ENCODE peak calls at places on chromosomes 13 and 19, in five cellular contexts. W is iris pigment epithelial cell, C is T-helper 9 cell, N is uterus, D is KG1. Q is an unnamed sample.

GRCh38 chr13:67148219-67148583 is 81.9 kb downstream of the PCDH9 start:
- DNase-seq in W (peak), C (no peak), N (no peak), D (peak), Q (no peak)

GRCh38 chr19:5645409-5645808 is 22.5 kb downstream of the SAFB start:
- DNase-seq in W (no peak), C (no peak), N (no peak), D (no peak), Q (no peak)

GRCh38 chr13:28497143-28497876 is 2.4 kb upstream of the FLT1 start:
- DNase-seq in W (no peak), C (no peak), N (no peak), D (no peak), Q (no peak)

GRCh38 chr13:36862722-36863121 is 43.7 kb downstream of the RFXAP start:
- DNase-seq in W (no peak), C (no peak), N (no peak), D (no peak), Q (no peak)

GRCh38 chr19:8877854-8878705 is 45.9 kb downstream of the MBD3L1 start:
- DNase-seq in W (no peak), C (no peak), N (no peak), D (no peak), Q (no peak)

GRCh38 chr13:111390522-111391270 is 70.3 kb downstream of the TEX29 start:
- DNase-seq in W (no peak), C (no peak), N (no peak), D (no peak), Q (peak)

GRCh38 chr13:41241626-41242025 is 21.8 kb downstream of the MTRF1 start:
- DNase-seq in W (no peak), C (no peak), N (no peak), D (no peak), Q (no peak)

GRCh38 chr13:95075506-95075905 is 225.7 kb downstream of the ABCC4 start:
- DNase-seq in W (no peak), C (no peak), N (no peak), D (no peak), Q (no peak)

GRCh38 chr19:39304701-39305571 is 8.7 kb downstream of the IFNL1 start:
- DNase-seq in W (no peak), C (no peak), N (no peak), D (no peak), Q (no peak)

GRCh38 chr13:97982286-97982685 is 28.8 kb downstream of the IPO5 start:
- DNase-seq in W (no peak), C (no peak), N (no peak), D (no peak), Q (no peak)

GRCh38 chr13:44879452-44880058 is 109.7 kb downstream of the NUFIP1 start:
- DNase-seq in W (peak), C (no peak), N (no peak), D (peak), Q (no peak)

GRCh38 chr13:40780822-40781401 is 8.5 kb upstream of the SLC25A15 start:
- DNase-seq in W (peak), C (no peak), N (no peak), D (no peak), Q (no peak)

GRCh38 chr19:46144756-46145155 is 3.3 kb upstream of the IGFL2 start:
- DNase-seq in W (no peak), C (no peak), N (no peak), D (no peak), Q (no peak)

GRCh38 chr13:98539655-98540054 is 37.3 kb downstream of the STK24 start:
- DNase-seq in W (no peak), C (no peak), N (no peak), D (no peak), Q (no peak)

GRCh38 chr19:50858896-50859295 is 4.2 kb downstream of the KLK3 start:
- DNase-seq in W (no peak), C (no peak), N (no peak), D (no peak), Q (no peak)

GRCh38 chr13:32026619-32027018 is 5.0 kb upstream of the FRY start:
- DNase-seq in W (no peak), C (no peak), N (no peak), D (no peak), Q (no peak)